ENCODE peak calls at places on chromosome 4, in seven cellular contexts. V is tibial artery; T is CD8-positive, alpha-beta T cell; X is mammary epithelial cell; K is Peyer's patch; Q is IMR-90; E is HCT116. U is an unnamed sample. For H3K4me1, the result is how much of the 10 kb centered on the place peaks cover.

GRCh38 chr4:82779032-82779431 is 19.6 kb downstream of the SCD5 start:
- DNase-seq in V (no peak), T (peak), X (no peak), K (no peak), Q (no peak), E (no peak), U (no peak)

GRCh38 chr4:107791902-107792301 is 32.8 kb upstream of the SGMS2 start:
- DNase-seq in V (no peak), T (no peak), X (no peak), K (no peak), Q (no peak), E (no peak), U (no peak)

GRCh38 chr4:61273237-61273636 is 73.1 kb downstream of the ADGRL3 start:
- DNase-seq in V (no peak), T (no peak), X (no peak), K (no peak), Q (peak), E (no peak), U (no peak)

GRCh38 chr4:122000849-122001248 is 49.0 kb upstream of the TRPC3 start:
- DNase-seq in V (no peak), T (no peak), X (no peak), K (no peak), Q (no peak), E (no peak), U (no peak)

GRCh38 chr4:2662598-2662997 is 93.5 kb downstream of the TNIP2 start:
- DNase-seq in V (no peak), T (no peak), X (peak), K (no peak), Q (peak), E (no peak), U (no peak)

GRCh38 chr4:174358823-174359222 is 75.1 kb downstream of the CEP44 start:
- DNase-seq in V (no peak), T (no peak), X (peak), K (no peak), Q (peak), E (peak), U (peak)

GRCh38 chr4:170138580-170139194 is 48.9 kb upstream of the AADAT start:
- DNase-seq in V (peak), T (peak), X (peak), K (peak), Q (peak), E (peak), U (peak)

GRCh38 chr4:67549123-67549522 is 3.8 kb upstream of the CENPC start:
- DNase-seq in V (no peak), T (no peak), X (peak), K (no peak), Q (no peak), E (no peak), U (peak)

GRCh38 chr4:9925750-9926439 is 95.4 kb downstream of the SLC2A9 start:
- DNase-seq in V (no peak), T (no peak), X (no peak), K (no peak), Q (no peak), E (no peak), U (no peak)

GRCh38 chr4:182871616-182872015 is 45.6 kb downstream of the DCTD start:
- DNase-seq in V (peak), T (no peak), X (no peak), K (no peak), Q (no peak), E (no peak), U (no peak)

GRCh38 chr4:113641025-113641431 is 120.5 kb downstream of the CAMK2D start:
- DNase-seq in V (no peak), T (no peak), X (no peak), K (no peak), Q (no peak), E (no peak), U (no peak)

GRCh38 chr4:153789741-153790651 is 1.1 kb upstream of the SFRP2 start:
- DNase-seq in V (no peak), T (no peak), X (no peak), K (no peak), Q (no peak), E (no peak), U (peak)

GRCh38 chr4:153790962-153791551 is 2.2 kb upstream of the SFRP2 start:
- DNase-seq in V (no peak), T (no peak), X (no peak), K (no peak), Q (no peak), E (no peak), U (no peak)

GRCh38 chr4:153792007-153792892 is 3.4 kb upstream of the SFRP2 start:
- DNase-seq in V (peak), T (no peak), X (peak), K (peak), Q (no peak), E (no peak), U (peak)

GRCh38 chr4:153794001-153794400 is 5.1 kb upstream of the SFRP2 start:
- DNase-seq in V (no peak), T (no peak), X (no peak), K (no peak), Q (no peak), E (no peak), U (no peak)

DNA sequence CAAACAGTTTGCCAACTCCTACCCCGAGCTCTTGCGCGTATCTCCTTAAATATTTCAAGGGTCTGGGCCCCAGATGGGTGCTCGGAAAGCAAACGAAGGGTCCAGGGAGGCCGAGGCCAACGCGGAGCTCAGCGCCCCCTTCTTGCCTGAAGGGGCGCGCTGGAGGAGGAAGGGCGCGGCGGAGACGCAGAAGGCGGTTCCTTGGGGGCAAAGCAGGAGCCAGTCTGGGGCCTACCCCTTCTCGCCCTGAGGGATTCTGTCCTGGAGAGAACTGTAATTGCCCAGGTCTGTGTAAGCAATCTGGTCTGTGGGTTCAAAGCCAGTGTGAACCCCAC is 4.0 kb upstream of the SFRP2 start:
- DNase-seq in V (no peak), T (no peak), X (no peak), K (no peak), Q (no peak), E (no peak), U (no peak)
- TF ChIP-seq CTCF in V (no peak), T (no peak), X (no peak), K (no peak), Q (no peak), E (no peak), U (no peak)

DNA sequence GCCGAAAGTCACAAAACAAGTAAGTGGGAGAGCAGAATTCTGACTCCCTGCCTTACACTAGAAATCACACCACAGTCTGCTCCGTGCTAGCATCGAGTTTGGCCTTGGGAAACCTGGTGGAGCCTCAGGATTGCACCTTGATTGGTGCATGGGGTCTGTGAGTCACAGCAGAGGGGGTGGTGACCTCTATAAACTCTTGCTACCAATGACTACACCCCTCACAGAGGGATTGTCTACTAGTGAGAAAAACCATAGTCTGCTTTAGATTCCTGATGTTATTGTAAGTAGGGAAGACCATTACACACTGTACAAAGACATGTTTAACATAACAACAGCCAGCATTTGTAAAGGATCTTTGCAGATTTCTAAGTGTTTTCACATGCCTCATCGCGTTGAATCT is 55.6 kb upstream of the KDR start:
- DNase-seq in V (no peak), T (no peak), X (no peak), K (no peak), Q (no peak), E (no peak), U (no peak)
- H3K4me1 ChIP-seq in V (under half), T (under half), X (under half), K (under half), Q (under half), E (under half), U (under half)

GRCh38 chr4:126386512-126386911 is 1071.8 kb downstream of the FAT4 start:
- DNase-seq in V (no peak), T (no peak), X (peak), K (no peak), Q (no peak), E (no peak), U (peak)
- H3K27ac ChIP-seq in V (no peak), T (no peak), X (no peak), K (no peak), Q (no peak), E (no peak), U (no peak)

GRCh38 chr4:147853706-147854105 is 121.8 kb downstream of the ARHGAP10 start:
- DNase-seq in V (no peak), T (no peak), X (no peak), K (no peak), Q (peak), E (no peak), U (no peak)

GRCh38 chr4:147847947-147848590 is 116.2 kb downstream of the ARHGAP10 start:
- DNase-seq in V (no peak), T (no peak), X (no peak), K (no peak), Q (no peak), E (no peak), U (no peak)

GRCh38 chr4:147848634-147849033 is 116.7 kb downstream of the ARHGAP10 start:
- DNase-seq in V (no peak), T (no peak), X (no peak), K (no peak), Q (no peak), E (no peak), U (no peak)

GRCh38 chr4:147854154-147854553 is 122.3 kb downstream of the ARHGAP10 start:
- DNase-seq in V (no peak), T (no peak), X (no peak), K (no peak), Q (no peak), E (no peak), U (no peak)

DNA sequence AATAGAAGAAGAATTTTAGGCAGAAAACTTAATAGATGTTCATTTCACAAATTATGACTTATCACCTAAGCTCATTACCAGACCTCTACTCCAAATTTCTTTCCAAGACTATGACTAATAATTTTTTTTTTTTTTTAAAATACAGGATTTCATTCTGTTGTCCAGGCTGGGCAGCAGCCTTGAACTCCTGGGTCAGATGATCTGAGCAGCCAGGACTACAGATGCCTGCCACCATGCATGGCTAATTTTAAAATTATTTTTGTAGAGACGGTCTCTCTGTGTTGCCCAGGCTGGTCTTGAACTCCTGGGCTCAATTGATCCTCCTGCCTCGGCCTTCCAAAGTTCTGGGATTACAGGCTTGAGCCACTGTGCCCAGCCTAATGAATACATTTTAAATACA is 119.2 kb downstream of the ARHGAP10 start:
- DNase-seq in V (no peak), T (no peak), X (no peak), K (no peak), Q (no peak), E (no peak), U (no peak)
- TF ChIP-seq CTCF in V (no peak), T (no peak), X (no peak), K (no peak), Q (no peak), E (no peak), U (no peak)

GRCh38 chr4:173041482-173041881 is 127.1 kb upstream of the GALNT7 start:
- DNase-seq in V (no peak), T (no peak), X (no peak), K (no peak), Q (no peak), E (no peak), U (no peak)

GRCh38 chr4:173037242-173037641 is 131.4 kb upstream of the GALNT7 start:
- DNase-seq in V (no peak), T (no peak), X (no peak), K (no peak), Q (no peak), E (no peak), U (no peak)

GRCh38 chr4:173040200-173040599 is 128.4 kb upstream of the GALNT7 start:
- DNase-seq in V (no peak), T (no peak), X (no peak), K (no peak), Q (peak), E (no peak), U (no peak)

GRCh38 chr4:173038192-173038896 is 130.3 kb upstream of the GALNT7 start:
- DNase-seq in V (no peak), T (no peak), X (no peak), K (no peak), Q (no peak), E (no peak), U (no peak)

DNA sequence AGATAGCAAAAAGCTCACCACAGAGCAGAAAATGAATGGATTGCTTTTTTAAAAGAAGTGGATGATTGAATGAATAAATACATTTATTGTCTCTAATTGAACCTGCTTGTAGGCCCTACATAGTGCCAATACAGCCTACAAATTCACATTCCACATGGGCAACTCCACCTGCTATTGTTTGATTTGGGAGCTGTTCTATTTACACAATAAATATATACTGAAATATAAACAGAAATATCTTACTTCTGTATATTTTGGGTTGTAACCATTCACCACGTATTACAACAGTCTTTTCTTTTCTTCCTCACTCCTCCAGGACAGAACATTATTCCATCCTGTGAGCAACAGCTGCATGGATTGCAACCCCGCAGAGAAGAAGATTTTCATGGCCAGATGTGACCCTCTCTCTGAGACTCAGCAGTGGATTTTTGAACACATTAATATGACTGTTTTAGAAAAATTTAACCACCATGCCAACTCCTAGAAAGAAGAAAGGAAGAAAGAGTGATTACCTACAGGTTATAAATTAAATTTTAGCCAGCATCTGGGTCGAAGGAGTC is 128.9 kb upstream of the GALNT7 start:
- DNase-seq in V (no peak), T (no peak), X (no peak), K (no peak), Q (no peak), E (no peak), U (no peak)
- H3K4me1 ChIP-seq in V (under half), T (under half), X (under half), K (under half), Q (under half), E (under half), U (under half)

DNA sequence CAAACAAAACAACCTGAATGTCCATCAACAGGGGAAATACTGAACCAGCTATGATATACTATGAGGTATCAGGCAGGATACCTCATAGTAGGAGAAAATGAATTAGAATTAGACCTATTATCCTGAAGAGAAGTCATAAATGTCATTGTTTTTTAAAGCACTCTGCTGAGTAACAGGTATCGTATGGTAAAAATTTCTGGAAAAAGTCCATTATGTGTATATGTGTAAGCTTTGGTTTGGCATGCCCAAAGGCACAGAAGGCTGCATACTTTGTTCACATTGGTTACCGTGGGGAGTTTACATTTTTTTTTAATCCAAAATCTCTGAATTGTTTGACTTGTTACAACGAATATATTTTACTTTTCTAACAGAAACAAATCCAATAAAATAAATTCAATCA is 70.5 kb downstream of the RPS3A start:
- DNase-seq in V (no peak), T (no peak), X (peak), K (no peak), Q (peak), E (no peak), U (no peak)
- H3K27ac ChIP-seq in V (peak), T (no peak), X (no peak), K (peak), Q (no peak), E (no peak), U (no peak)

GRCh38 chr4:68907788-68908700 is 43.6 kb downstream of the UGT2A3 start:
- DNase-seq in V (no peak), T (no peak), X (no peak), K (no peak), Q (no peak), E (no peak), U (no peak)

GRCh38 chr4:68907230-68907629 is 44.4 kb downstream of the UGT2A3 start:
- DNase-seq in V (no peak), T (no peak), X (no peak), K (no peak), Q (no peak), E (no peak), U (no peak)

GRCh38 chr4:68905598-68906237 is 45.9 kb downstream of the UGT2A3 start:
- DNase-seq in V (no peak), T (no peak), X (peak), K (no peak), Q (no peak), E (no peak), U (peak)

GRCh38 chr4:68906238-68907137 is 45.1 kb downstream of the UGT2A3 start:
- DNase-seq in V (no peak), T (no peak), X (peak), K (no peak), Q (no peak), E (no peak), U (no peak)

DNA sequence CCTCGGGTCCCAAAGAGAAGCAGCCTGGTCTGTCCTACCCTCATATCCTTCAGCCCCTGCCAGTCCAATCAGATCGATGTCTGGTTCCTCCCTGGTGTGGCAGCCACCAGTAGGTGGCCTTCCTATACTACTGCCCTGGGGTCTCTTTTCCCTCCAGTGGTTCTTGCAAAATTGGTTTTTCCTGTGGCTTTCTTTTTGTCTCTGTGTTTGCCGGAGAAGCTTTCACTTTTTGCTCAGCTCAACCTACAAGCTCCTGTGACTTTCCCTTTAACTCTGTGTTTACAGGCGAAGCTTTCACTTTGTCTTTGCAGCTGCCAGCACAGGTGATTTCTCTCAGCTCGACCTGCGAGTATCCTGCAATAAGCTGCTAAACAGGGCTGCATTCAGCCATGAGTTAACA is 46.8 kb downstream of the UGT2A3 start:
- DNase-seq in V (no peak), T (no peak), X (peak), K (peak), Q (no peak), E (no peak), U (no peak)
- TF ChIP-seq CTCF in V (no peak), T (no peak), X (no peak), K (peak), Q (no peak), E (no peak), U (peak)

DNA sequence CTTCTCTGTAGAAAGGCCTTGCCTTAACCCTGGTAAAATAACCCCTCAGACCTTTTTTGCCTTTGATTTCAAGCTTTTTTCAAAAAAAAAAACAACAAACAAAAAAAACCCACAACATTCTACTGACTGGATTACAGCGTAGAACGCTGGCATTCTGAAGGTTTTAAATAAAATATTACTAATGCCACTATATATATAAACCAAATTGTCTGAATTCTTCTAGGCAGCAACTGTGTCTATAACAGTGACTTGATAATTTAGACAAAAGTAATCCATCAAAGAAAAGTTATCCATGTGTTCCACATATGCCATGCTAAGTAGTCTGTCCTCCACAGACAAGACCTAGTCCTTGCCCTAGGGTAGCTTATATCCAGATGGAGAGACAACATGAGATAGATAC is 33.6 kb upstream of the CXCL8 start:
- DNase-seq in V (no peak), T (no peak), X (no peak), K (no peak), Q (no peak), E (no peak), U (no peak)
- H3K4me1 ChIP-seq in V (under half), T (under half), X (half or more), K (under half), Q (under half), E (under half), U (half or more)

U was measured in foreskin keratinocyte.